ENCODE peak calls at places on chromosomes 13 and 19, in eight cellular contexts. Y is psoas muscle, O is breast epithelium, H is fibroblast of mammary gland, R is tibial nerve, D is PC-9, S is tibial artery, M is epithelial cell of esophagus. U is an unnamed sample.

GRCh38 chr13:48483589-48483988 is 49.3 kb downstream of the RCBTB2 start:
- DNase-seq in Y (no peak), O (no peak), H (no peak), R (no peak), D (no peak), S (no peak), M (no peak), U (no peak)

GRCh38 chr19:16355293-16356043 is 30.8 kb downstream of the KLF2 start:
- DNase-seq in Y (no peak), O (no peak), H (peak; percentile 38), R (no peak), D (no peak), S (no peak), M (no peak), U (no peak)

GRCh38 chr13:40786568-40786996 is 2.8 kb upstream of the SLC25A15 start:
- DNase-seq in Y (no peak), O (no peak), H (peak; percentile 71), R (no peak), D (no peak), S (no peak), M (no peak), U (no peak)

GRCh38 chr13:73417012-73417615 is 358.3 kb downstream of the KLF5 start:
- DNase-seq in Y (no peak), O (no peak), H (peak; percentile 13), R (no peak), D (no peak), S (no peak), M (peak; percentile 63), U (no peak)

GRCh38 chr19:51091895-51092873 is 9.5 kb upstream of the KLK14 start:
- DNase-seq in Y (no peak), O (no peak), H (no peak), R (no peak), D (no peak), S (no peak), M (no peak), U (no peak)

GRCh38 chr19:6667114-6667627 is 2.8 kb downstream of the TNFSF14 start:
- DNase-seq in Y (no peak), O (no peak), H (no peak), R (no peak), D (peak; percentile 60), S (no peak), M (peak; percentile 67), U (peak; percentile 46)

GRCh38 chr19:33794578-33795369 is 1.9 kb upstream of the KCTD15 start:
- DNase-seq in Y (no peak), O (no peak), H (peak; percentile 29), R (no peak), D (no peak), S (no peak), M (no peak), U (no peak)

GRCh38 chr19:5719961-5720790 is at the start of the genes CATSPERD and LONP1:
- DNase-seq in Y (peak; percentile 99), O (peak; percentile 98), H (peak; percentile 98), R (peak; percentile 94), D (peak; percentile 92), S (peak; percentile 97), M (peak; percentile 99), U (peak; percentile 97)

DNA sequence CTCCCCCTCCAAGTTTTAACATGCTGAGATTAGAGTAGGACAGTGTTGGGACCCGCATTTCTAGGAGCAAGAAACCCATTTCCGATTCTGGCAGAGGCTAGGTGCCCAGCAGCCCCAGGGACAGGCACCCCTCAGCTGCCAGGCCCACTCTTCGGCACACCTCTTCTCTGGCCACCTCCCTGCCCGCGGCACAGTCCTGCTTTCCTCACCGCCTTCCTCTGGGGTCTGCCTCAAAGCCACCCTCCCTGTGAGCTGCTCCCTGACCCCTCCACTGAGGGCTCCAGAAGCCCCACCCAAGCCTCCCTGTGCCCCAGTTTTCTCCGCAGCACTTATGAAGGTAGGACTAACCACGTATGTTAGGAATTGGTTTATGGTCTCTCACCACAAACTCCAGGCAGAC is 79.9 kb downstream of the STK24 start:
- DNase-seq in Y (no peak), O (no peak), H (no peak), R (no peak), D (no peak), S (no peak), M (no peak), U (no peak)
- H3K4me3 ChIP-seq in Y (no peak overlapping the region), O (no peak overlapping the region), H (no peak overlapping the region), R (no peak overlapping the region), D (no peak overlapping the region), S (no peak overlapping the region), M (no peak overlapping the region), U (no peak overlapping the region)

GRCh38 chr13:22063416-22064124 is 392.7 kb downstream of the FGF9 start:
- DNase-seq in Y (no peak), O (no peak), H (no peak), R (no peak), D (no peak), S (no peak), M (no peak), U (no peak)

GRCh38 chr13:22062478-22063205 is 391.8 kb downstream of the FGF9 start:
- DNase-seq in Y (no peak), O (no peak), H (no peak), R (no peak), D (no peak), S (no peak), M (peak; percentile 6), U (no peak)

GRCh38 chr13:22061806-22062391 is 391.0 kb downstream of the FGF9 start:
- DNase-seq in Y (no peak), O (no peak), H (no peak), R (no peak), D (no peak), S (no peak), M (no peak), U (no peak)

GRCh38 chr13:22060187-22060586 is 389.3 kb downstream of the FGF9 start:
- DNase-seq in Y (no peak), O (no peak), H (no peak), R (no peak), D (no peak), S (no peak), M (no peak), U (no peak)

GRCh38 chr13:22061371-22061805 is 390.5 kb downstream of the FGF9 start:
- DNase-seq in Y (no peak), O (no peak), H (no peak), R (no peak), D (no peak), S (no peak), M (no peak), U (no peak)
- TF ChIP-seq CTCF in Y (no peak), O (no peak), H (no peak), R (no peak), D (no peak), S (no peak), M (no peak), U (no peak)

DNA sequence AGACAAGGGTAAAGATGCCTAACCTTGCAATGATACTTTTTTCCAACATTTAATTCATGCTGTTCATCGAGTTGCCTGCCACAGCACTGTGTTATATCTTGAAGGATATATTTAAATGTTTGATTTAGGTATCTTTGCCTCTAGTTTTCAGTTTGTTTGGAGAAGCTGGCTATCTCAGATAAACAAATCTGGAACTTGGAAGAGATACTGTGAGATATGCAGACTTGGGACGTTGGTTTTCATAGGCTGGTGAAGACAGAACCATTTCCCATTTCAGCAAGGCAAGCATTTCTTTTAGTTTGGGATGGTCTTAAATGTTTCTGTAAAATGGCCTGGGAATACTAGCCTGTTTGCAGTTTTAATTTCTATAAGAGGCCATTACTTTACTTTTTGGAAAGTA is 3.3 kb downstream of the RNASEH2B start:
- DNase-seq in Y (no peak), O (no peak), H (no peak), R (no peak), D (no peak), S (no peak), M (no peak), U (no peak)
- H3K4me3 ChIP-seq in Y (no peak overlapping the region), O (no peak overlapping the region), H (no peak overlapping the region), R (no peak overlapping the region), D (no peak overlapping the region), S (no peak overlapping the region), M (no peak overlapping the region), U (no peak overlapping the region)

DNA sequence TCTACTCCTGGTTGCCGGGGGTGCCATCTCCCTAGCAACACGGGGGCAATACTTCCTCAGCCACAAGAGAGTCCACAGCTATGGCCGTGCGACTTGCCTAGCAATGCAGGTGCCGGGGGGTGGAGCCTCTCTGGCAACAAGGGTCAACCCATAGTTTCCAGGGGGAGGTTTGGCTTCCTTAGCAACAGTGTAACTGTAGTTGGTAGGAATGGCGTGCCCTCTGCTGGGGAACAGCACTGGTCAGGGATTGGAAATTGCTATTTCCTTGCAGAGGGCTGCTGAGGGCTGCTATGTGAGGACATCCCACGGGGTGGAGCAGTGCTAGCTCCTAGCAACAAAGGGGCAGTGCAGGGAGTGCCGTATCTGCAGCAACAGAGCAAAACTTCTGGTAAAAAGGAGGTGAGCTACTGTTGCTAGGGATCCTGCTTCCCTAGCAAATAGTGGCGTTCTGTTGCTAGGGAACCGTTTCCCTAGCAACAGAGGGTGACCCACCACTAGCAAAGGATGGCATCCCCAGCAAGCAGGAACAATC is 7.0 kb upstream of the TMC4 start:
- DNase-seq in Y (no peak), O (no peak), H (peak; percentile 35), R (no peak), D (no peak), S (no peak), M (peak; percentile 63), U (no peak)
- TF ChIP-seq CTCF in Y (no peak), O (no peak), H (peak; percentile 15), R (no peak), D (no peak), S (no peak), M (peak; percentile 47), U (no peak)

GRCh38 chr19:58563823-58564222 is 5.4 kb upstream of the UBE2M start:
- DNase-seq in Y (no peak), O (no peak), H (no peak), R (no peak), D (no peak), S (no peak), M (no peak), U (no peak)

GRCh38 chr19:58560921-58561320 is 2.5 kb upstream of the UBE2M start:
- DNase-seq in Y (no peak), O (no peak), H (no peak), R (no peak), D (no peak), S (no peak), M (no peak), U (no peak)

GRCh38 chr19:58561373-58562125 is 3.1 kb upstream of the UBE2M start:
- DNase-seq in Y (no peak), O (no peak), H (no peak), R (no peak), D (no peak), S (no peak), M (no peak), U (no peak)

GRCh38 chr19:58562126-58563033 is 4.0 kb upstream of the UBE2M start:
- DNase-seq in Y (peak; percentile 57), O (no peak), H (peak; percentile 41), R (no peak), D (no peak), S (no peak), M (peak; percentile 68), U (no peak)

DNA sequence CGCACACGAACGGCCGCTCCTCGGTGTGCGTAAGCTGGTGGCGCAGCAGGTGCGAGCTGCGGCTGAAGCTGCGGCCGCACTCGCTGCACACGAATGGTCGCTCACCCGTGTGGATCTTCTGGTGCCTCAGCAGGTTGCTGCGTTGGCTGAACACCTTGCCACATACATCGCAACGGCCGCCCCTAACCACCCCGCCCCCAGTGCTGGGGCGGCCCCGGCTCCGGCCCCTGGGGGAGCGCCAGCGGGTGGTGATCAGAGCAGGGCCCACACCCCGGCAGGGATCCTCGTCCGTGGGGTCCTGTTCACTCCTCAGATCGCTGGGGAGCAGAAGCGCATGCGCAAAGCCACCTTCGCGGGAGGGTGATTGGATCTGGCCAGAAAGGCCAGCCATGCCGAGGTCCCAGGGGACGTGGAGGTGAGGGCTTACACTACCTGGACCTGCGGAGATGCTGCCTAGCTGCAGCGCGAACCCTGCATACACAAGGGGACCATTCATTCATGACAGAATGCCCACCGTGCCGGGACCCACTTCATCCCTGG is 4.7 kb upstream of the UBE2M start:
- DNase-seq in Y (no peak), O (no peak), H (no peak), R (no peak), D (no peak), S (no peak), M (no peak), U (no peak)
- H3K4me3 ChIP-seq in Y (peak overlapping the region; percentile 63), O (peak overlapping the region; percentile 32), H (peak overlapping the region; percentile 10), R (peak overlapping the region; percentile 26), D (no peak overlapping the region), S (peak overlapping the region; percentile 48), M (peak overlapping the region; percentile 57), U (no peak overlapping the region)

U was measured in lung.